ENCODE peak calls at places on chromosome 4, in five cellular contexts. One of them, this sample, is unnamed.

GRCh38 chr4:84451546-84451945 is 47.5 kb downstream of the NKX6-1 start:
- DNase-seq in mesenchymal stem cell: peak; percentile 2
- DNase-seq in cardiac fibroblast: peak; percentile 13
- DNase-seq in aorta: no peak
- DNase-seq in cardiac muscle cell: no peak
- DNase-seq in this sample: no peak

GRCh38 chr4:136867465-136867864 is 664.8 kb downstream of the PCDH18 start:
- DNase-seq in cardiac muscle cell: no peak
- DNase-seq in cardiac fibroblast: no peak
- DNase-seq in mesenchymal stem cell: no peak
- DNase-seq in aorta: no peak
- DNase-seq in this sample: no peak

GRCh38 chr4:168634276-168634802 is 137.5 kb downstream of the PALLD start:
- DNase-seq in mesenchymal stem cell: peak; percentile 96
- DNase-seq in aorta: no peak
- DNase-seq in cardiac fibroblast: peak; percentile 93
- DNase-seq in cardiac muscle cell: no peak
- DNase-seq in this sample: no peak

GRCh38 chr4:132238697-132239096 is 910.4 kb upstream of the PCDH10 start:
- DNase-seq in cardiac muscle cell: no peak
- DNase-seq in cardiac fibroblast: no peak
- DNase-seq in aorta: no peak
- DNase-seq in mesenchymal stem cell: no peak
- DNase-seq in this sample: no peak

GRCh38 chr4:8391071-8391470 is 49.5 kb downstream of the ACOX3 start:
- DNase-seq in mesenchymal stem cell: no peak
- DNase-seq in cardiac muscle cell: no peak
- DNase-seq in cardiac fibroblast: no peak
- DNase-seq in aorta: no peak
- DNase-seq in this sample: no peak

GRCh38 chr4:70601422-70602039 is 9.5 kb downstream of the AMBN start:
- DNase-seq in cardiac muscle cell: peak; percentile 60
- DNase-seq in aorta: peak; percentile 58
- DNase-seq in cardiac fibroblast: peak; percentile 51
- DNase-seq in mesenchymal stem cell: peak; percentile 61
- DNase-seq in this sample: peak; percentile 63

GRCh38 chr4:147769386-147769785 is 37.5 kb downstream of the ARHGAP10 start:
- DNase-seq in aorta: no peak
- DNase-seq in cardiac muscle cell: no peak
- DNase-seq in mesenchymal stem cell: no peak
- DNase-seq in cardiac fibroblast: no peak
- DNase-seq in this sample: no peak

GRCh38 chr4:143406523-143406922 is 69.8 kb downstream of the GAB1 start:
- DNase-seq in mesenchymal stem cell: peak; percentile 92
- DNase-seq in cardiac fibroblast: peak; percentile 80
- DNase-seq in cardiac muscle cell: no peak
- DNase-seq in aorta: peak; percentile 83
- DNase-seq in this sample: peak; percentile 55

GRCh38 chr4:137510866-137511265 is 21.4 kb downstream of the PCDH18 start:
- DNase-seq in mesenchymal stem cell: peak; percentile 92
- DNase-seq in aorta: no peak
- DNase-seq in cardiac muscle cell: no peak
- DNase-seq in cardiac fibroblast: peak; percentile 98
- DNase-seq in this sample: no peak

GRCh38 chr4:98476891-98477290 is 181.5 kb downstream of the TSPAN5 start:
- DNase-seq in aorta: no peak
- DNase-seq in cardiac muscle cell: no peak
- DNase-seq in mesenchymal stem cell: no peak
- DNase-seq in cardiac fibroblast: no peak
- DNase-seq in this sample: no peak

GRCh38 chr4:17812801-17813200 is 2.0 kb downstream of the NCAPG start:
- DNase-seq in cardiac fibroblast: peak; percentile 28
- DNase-seq in cardiac muscle cell: no peak
- DNase-seq in mesenchymal stem cell: peak; percentile 17
- DNase-seq in aorta: no peak
- DNase-seq in this sample: no peak

GRCh38 chr4:142264961-142265360 is 581.1 kb downstream of the INPP4B start:
- DNase-seq in mesenchymal stem cell: peak; percentile 62
- DNase-seq in cardiac fibroblast: peak; percentile 81
- DNase-seq in aorta: no peak
- DNase-seq in cardiac muscle cell: peak; percentile 19
- DNase-seq in this sample: no peak

GRCh38 chr4:5619913-5620625 is 88.3 kb downstream of the EVC2 start:
- DNase-seq in aorta: no peak
- DNase-seq in cardiac muscle cell: no peak
- DNase-seq in mesenchymal stem cell: peak; percentile 39
- DNase-seq in cardiac fibroblast: no peak
- DNase-seq in this sample: no peak

GRCh38 chr4:4395849-4396627 is 9.1 kb downstream of the NSG1 start:
- DNase-seq in aorta: no peak
- DNase-seq in cardiac fibroblast: peak; percentile 50
- DNase-seq in mesenchymal stem cell: peak; percentile 96
- DNase-seq in cardiac muscle cell: peak; percentile 63
- DNase-seq in this sample: no peak

GRCh38 chr4:118352843-118353373 is at the start of gene PRSS12:
- DNase-seq in aorta: peak; percentile 61
- DNase-seq in cardiac fibroblast: peak; percentile 47
- DNase-seq in cardiac muscle cell: peak; percentile 76
- DNase-seq in mesenchymal stem cell: peak; percentile 70
- DNase-seq in this sample: peak; percentile 73

GRCh38 chr4:8901335-8901734 is 29.7 kb upstream of the HMX1 start:
- DNase-seq in cardiac fibroblast: no peak
- DNase-seq in aorta: peak; percentile 8
- DNase-seq in mesenchymal stem cell: no peak
- DNase-seq in cardiac muscle cell: no peak
- DNase-seq in this sample: no peak

GRCh38 chr4:11904117-11904535 is 475.4 kb upstream of the HS3ST1 start:
- DNase-seq in mesenchymal stem cell: no peak
- DNase-seq in cardiac fibroblast: peak; percentile 96
- DNase-seq in aorta: peak; percentile 44
- DNase-seq in cardiac muscle cell: no peak
- DNase-seq in this sample: peak; percentile 27

GRCh38 chr4:1766336-1767057 is 26.6 kb upstream of the FGFR3 start:
- DNase-seq in mesenchymal stem cell: no peak
- DNase-seq in cardiac muscle cell: peak; percentile 36
- DNase-seq in cardiac fibroblast: no peak
- DNase-seq in aorta: no peak
- DNase-seq in this sample: peak; percentile 44

GRCh38 chr4:183602444-183603102 is 56.4 kb downstream of the RWDD4 start:
- DNase-seq in aorta: no peak
- DNase-seq in cardiac fibroblast: peak; percentile 45
- DNase-seq in mesenchymal stem cell: peak; percentile 30
- DNase-seq in cardiac muscle cell: no peak
- DNase-seq in this sample: no peak

GRCh38 chr4:134202136-134202535 is 547 bp upstream of the PABPC4L start:
- DNase-seq in cardiac muscle cell: no peak
- DNase-seq in mesenchymal stem cell: peak; percentile 18
- DNase-seq in aorta: no peak
- DNase-seq in cardiac fibroblast: no peak
- DNase-seq in this sample: no peak

GRCh38 chr4:134202557-134202956 is 968 bp upstream of the PABPC4L start:
- DNase-seq in mesenchymal stem cell: peak; percentile 33
- DNase-seq in aorta: no peak
- DNase-seq in cardiac muscle cell: no peak
- DNase-seq in cardiac fibroblast: peak; percentile 7
- DNase-seq in this sample: no peak

GRCh38 chr4:134200811-134201215 is 776 bp downstream of the PABPC4L start:
- DNase-seq in aorta: peak; percentile 35
- DNase-seq in cardiac fibroblast: no peak
- DNase-seq in mesenchymal stem cell: no peak
- DNase-seq in cardiac muscle cell: peak; percentile 26
- DNase-seq in this sample: no peak

DNA sequence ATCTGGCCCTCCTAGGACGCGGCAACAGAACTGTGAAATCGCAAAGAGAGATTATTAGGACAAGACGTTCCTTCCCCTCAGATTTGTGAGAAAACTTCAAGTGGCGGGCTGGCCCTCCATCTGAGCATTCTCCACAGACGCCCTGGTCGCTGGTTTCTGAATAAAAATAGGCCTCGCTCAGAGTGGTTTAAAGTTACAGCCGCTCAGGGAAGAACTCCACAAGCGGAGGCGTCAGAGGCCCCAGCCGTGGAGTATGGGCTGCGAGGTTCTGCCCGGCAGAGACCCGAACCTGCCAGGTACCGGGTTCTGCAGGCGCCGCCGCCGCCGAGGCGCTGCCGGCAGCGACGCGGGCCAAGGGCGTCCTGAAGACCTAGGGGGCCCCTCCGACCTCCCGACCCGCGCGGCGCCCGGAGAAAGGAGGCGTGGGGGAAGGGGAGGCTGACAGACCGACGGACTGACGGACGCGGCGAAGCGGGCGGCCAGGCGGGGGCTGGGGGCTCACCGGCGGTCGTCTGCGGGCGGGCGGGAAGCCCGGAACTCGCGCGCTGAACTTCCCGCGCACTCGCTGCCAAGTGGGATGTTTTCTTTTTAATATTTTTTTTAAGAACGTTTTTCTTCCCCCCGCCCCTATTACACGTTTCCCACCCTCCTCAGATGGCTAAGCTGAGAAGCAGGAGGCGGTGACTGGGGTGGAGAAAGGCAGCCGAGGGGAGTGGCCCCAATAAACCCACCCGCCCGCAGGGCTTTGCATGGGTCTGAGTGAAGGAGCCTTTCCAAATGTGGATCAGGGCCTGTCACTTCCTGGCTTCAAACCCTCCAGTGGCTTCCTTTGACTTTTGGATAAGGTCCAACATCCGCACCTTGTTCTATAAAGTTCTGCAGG is at the start of gene PABPC4L:
- DNase-seq in cardiac fibroblast: peak; percentile 78
- DNase-seq in cardiac muscle cell: peak; percentile 83
- DNase-seq in aorta: peak; percentile 68
- DNase-seq in mesenchymal stem cell: peak; percentile 56
- DNase-seq in this sample: peak; percentile 57
- H3K4me3 ChIP-seq in cardiac fibroblast: peak within 1 kb of the TSS; percentile 49
- H3K4me3 ChIP-seq in cardiac muscle cell: peak within 1 kb of the TSS; percentile 90
- H3K4me3 ChIP-seq in aorta: peak within 1 kb of the TSS; percentile 75
- H3K4me3 ChIP-seq in mesenchymal stem cell: peak within 1 kb of the TSS; percentile 75
- H3K4me3 ChIP-seq in this sample: peak within 1 kb of the TSS; percentile 58

DNA sequence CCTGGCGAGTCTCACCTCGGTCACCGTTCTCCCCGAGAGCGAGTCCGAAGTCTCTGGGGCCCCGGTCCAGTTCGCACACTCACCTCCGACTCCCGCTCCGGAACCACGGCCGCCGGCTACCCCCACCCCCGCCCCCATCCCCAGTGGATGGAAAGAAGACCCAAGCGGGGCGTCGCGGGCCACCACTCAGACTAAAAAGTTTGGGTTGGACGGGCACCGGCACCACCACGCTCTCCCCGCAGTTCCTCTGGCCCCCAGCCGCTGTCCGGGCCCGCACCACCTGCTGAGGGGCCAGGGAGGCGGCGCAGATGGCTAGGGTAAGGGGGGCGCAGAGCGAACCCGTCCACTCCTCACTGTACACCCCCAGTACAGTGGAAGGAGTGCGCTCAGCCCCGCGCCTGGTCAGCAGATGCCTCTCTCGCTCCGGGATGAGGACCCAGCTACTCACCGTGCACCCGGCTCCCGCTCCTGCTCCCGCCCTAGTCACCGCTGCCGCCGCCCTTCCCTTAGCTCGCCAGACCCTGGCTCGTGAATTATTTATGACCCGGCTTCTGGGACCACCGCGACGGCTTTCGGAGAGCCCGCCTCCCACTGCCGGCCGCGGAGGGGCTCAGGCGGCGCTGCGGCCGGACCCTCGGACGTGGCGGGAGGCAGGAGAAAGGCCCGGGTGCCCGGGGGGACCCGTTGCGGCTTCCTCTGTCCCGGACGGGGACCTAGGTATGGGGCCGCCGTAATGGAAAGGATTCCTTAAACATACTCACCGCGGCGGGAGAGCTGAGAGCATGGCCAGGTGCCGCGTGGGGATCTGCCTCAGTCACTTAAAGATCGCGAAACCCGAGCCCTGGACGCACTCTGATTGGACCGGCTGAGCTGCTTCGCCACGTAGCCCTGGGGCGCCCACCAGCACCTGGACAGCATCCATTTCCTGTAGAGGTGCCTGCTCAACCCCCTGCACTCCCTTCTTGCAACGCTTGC is at the start of gene PROM1:
- DNase-seq in cardiac fibroblast: no peak
- DNase-seq in mesenchymal stem cell: no peak
- DNase-seq in aorta: peak; percentile 55
- DNase-seq in cardiac muscle cell: peak; percentile 61
- DNase-seq in this sample: no peak
- H3K4me3 ChIP-seq in cardiac fibroblast: peak within 1 kb of the TSS; percentile 21
- H3K4me3 ChIP-seq in mesenchymal stem cell: peak within 1 kb of the TSS; percentile 72
- H3K4me3 ChIP-seq in aorta: peak within 1 kb of the TSS; percentile 15
- H3K4me3 ChIP-seq in cardiac muscle cell: peak within 1 kb of the TSS; percentile 38
- H3K4me3 ChIP-seq in this sample: peak within 1 kb of the TSS; percentile 34

DNA sequence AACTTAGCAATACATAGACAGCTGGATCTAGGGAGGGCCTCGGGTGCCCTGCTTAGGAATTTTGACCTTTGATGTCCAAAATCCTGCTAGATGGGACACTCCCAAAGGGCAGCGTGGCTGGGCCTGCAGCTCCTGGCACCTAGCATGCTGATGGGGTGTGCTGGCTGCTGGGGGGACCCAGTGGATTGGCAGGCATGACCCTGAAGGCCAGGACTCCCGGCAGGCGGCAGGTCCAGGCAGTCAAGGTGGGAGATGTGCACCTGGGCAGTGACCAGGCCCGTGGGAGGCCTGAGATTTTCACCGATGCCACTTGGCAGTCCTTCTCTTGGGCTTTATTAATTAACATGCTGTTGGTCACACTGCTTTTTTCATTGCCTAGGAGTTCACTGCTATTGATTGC is 84.3 kb downstream of the PSAPL1 start:
- DNase-seq in cardiac fibroblast: no peak
- DNase-seq in mesenchymal stem cell: no peak
- DNase-seq in cardiac muscle cell: no peak
- DNase-seq in aorta: no peak
- DNase-seq in this sample: no peak
- H3K4me3 ChIP-seq in cardiac fibroblast: no peak overlapping the region
- H3K4me3 ChIP-seq in mesenchymal stem cell: no peak overlapping the region
- H3K4me3 ChIP-seq in cardiac muscle cell: no peak overlapping the region
- H3K4me3 ChIP-seq in aorta: no peak overlapping the region
- H3K4me3 ChIP-seq in this sample: no peak overlapping the region

GRCh38 chr4:28879900-28880299 is 1840.3 kb upstream of the PCDH7 start:
- DNase-seq in cardiac muscle cell: no peak
- DNase-seq in mesenchymal stem cell: no peak
- DNase-seq in aorta: no peak
- DNase-seq in cardiac fibroblast: no peak
- DNase-seq in this sample: no peak

GRCh38 chr4:28879178-28879577 is 1841.0 kb upstream of the PCDH7 start:
- DNase-seq in aorta: no peak
- DNase-seq in mesenchymal stem cell: no peak
- DNase-seq in cardiac fibroblast: no peak
- DNase-seq in cardiac muscle cell: no peak
- DNase-seq in this sample: no peak

GRCh38 chr4:28886934-28887333 is 1833.2 kb upstream of the PCDH7 start:
- DNase-seq in aorta: no peak
- DNase-seq in cardiac fibroblast: peak; percentile 5
- DNase-seq in mesenchymal stem cell: peak; percentile 8
- DNase-seq in cardiac muscle cell: no peak
- DNase-seq in this sample: no peak

DNA sequence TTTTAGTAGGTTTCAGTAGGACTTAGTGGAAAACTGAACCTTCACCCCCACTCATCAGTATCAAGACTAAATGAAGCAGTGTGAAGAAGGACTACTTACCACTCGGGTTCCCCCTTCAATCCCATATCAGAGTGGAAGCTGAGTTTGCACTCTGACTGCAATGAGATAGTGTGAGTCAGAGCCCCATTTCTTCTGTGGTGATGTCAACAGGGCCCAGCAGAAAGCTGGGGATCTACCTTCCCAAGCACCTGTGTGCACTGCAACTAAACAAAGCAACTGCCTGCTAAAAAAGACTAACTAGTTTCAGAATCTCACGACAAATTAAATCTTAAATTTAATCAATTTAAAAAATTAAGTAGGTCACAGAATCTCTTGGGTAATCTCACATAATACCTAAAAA is 1837.0 kb upstream of the PCDH7 start:
- DNase-seq in cardiac muscle cell: no peak
- DNase-seq in cardiac fibroblast: no peak
- DNase-seq in mesenchymal stem cell: no peak
- DNase-seq in aorta: no peak
- DNase-seq in this sample: no peak
- H3K4me3 ChIP-seq in cardiac muscle cell: no peak overlapping the region
- H3K4me3 ChIP-seq in cardiac fibroblast: no peak overlapping the region
- H3K4me3 ChIP-seq in mesenchymal stem cell: no peak overlapping the region
- H3K4me3 ChIP-seq in aorta: no peak overlapping the region
- H3K4me3 ChIP-seq in this sample: no peak overlapping the region

This sample was measured in upper lobe of left lung.